ENCODE peak calls at places on chromosomes 12 and 14, in six cellular contexts. One of them, this sample, is unnamed.

GRCh38 chr12:97943359-97943758 is 480.8 kb downstream of the RMST start:
- DNase-seq in H1: no peak
- DNase-seq in heart right ventricle: no peak
- DNase-seq in PC-3: peak; percentile 13
- DNase-seq in PC-9: no peak
- DNase-seq in bronchial epithelial cell: peak; percentile 17
- DNase-seq in this sample: no peak

GRCh38 chr12:1201886-1202285 is 210.9 kb downstream of the ERC1 start:
- DNase-seq in bronchial epithelial cell: peak; percentile 27
- DNase-seq in PC-3: no peak
- DNase-seq in H1: no peak
- DNase-seq in PC-9: no peak
- DNase-seq in heart right ventricle: no peak
- DNase-seq in this sample: no peak

GRCh38 chr12:46217686-46218508 is 50.9 kb downstream of the SLC38A1 start:
- DNase-seq in PC-3: no peak
- DNase-seq in PC-9: no peak
- DNase-seq in heart right ventricle: no peak
- DNase-seq in bronchial epithelial cell: no peak
- DNase-seq in H1: no peak
- DNase-seq in this sample: no peak

GRCh38 chr14:73478684-73479083 is 12.0 kb upstream of the RIOX1 start:
- DNase-seq in bronchial epithelial cell: no peak
- DNase-seq in PC-9: no peak
- DNase-seq in heart right ventricle: no peak
- DNase-seq in PC-3: no peak
- DNase-seq in H1: no peak
- DNase-seq in this sample: no peak

GRCh38 chr12:95418142-95418541 is 55.8 kb upstream of the METAP2 start:
- DNase-seq in bronchial epithelial cell: no peak
- DNase-seq in PC-9: no peak
- DNase-seq in PC-3: no peak
- DNase-seq in heart right ventricle: peak; percentile 23
- DNase-seq in H1: no peak
- DNase-seq in this sample: no peak

GRCh38 chr14:50871914-50872732 is at the start of gene ABHD12B:
- DNase-seq in PC-9: no peak
- DNase-seq in PC-3: no peak
- DNase-seq in H1: peak; percentile 60
- DNase-seq in bronchial epithelial cell: no peak
- DNase-seq in heart right ventricle: no peak
- DNase-seq in this sample: no peak

GRCh38 chr12:125283521-125283920 is 218.3 kb downstream of the AACS start:
- DNase-seq in H1: no peak
- DNase-seq in bronchial epithelial cell: no peak
- DNase-seq in PC-3: no peak
- DNase-seq in heart right ventricle: no peak
- DNase-seq in PC-9: no peak
- DNase-seq in this sample: no peak

GRCh38 chr14:65206448-65207096 is 104.3 kb upstream of the MAX start:
- DNase-seq in bronchial epithelial cell: peak; percentile 85
- DNase-seq in heart right ventricle: no peak
- DNase-seq in PC-9: peak; percentile 40
- DNase-seq in H1: no peak
- DNase-seq in PC-3: peak; percentile 78
- DNase-seq in this sample: no peak

GRCh38 chr12:93880853-93881522 is 203.8 kb downstream of the CRADD start:
- DNase-seq in H1: no peak
- DNase-seq in heart right ventricle: no peak
- DNase-seq in bronchial epithelial cell: no peak
- DNase-seq in PC-3: no peak
- DNase-seq in PC-9: peak; percentile 39
- DNase-seq in this sample: no peak

GRCh38 chr14:100988411-100988900 is 84.9 kb upstream of the RTL1 start:
- DNase-seq in PC-3: peak; percentile 94
- DNase-seq in H1: no peak
- DNase-seq in bronchial epithelial cell: peak; percentile 96
- DNase-seq in PC-9: no peak
- DNase-seq in heart right ventricle: no peak
- DNase-seq in this sample: peak; percentile 95

GRCh38 chr14:75654127-75654732 is 6.4 kb downstream of the ERG28 start:
- DNase-seq in H1: peak; percentile 95
- DNase-seq in PC-3: peak; percentile 87
- DNase-seq in bronchial epithelial cell: peak; percentile 69
- DNase-seq in heart right ventricle: peak; percentile 84
- DNase-seq in PC-9: peak; percentile 58
- DNase-seq in this sample: no peak

GRCh38 chr12:121124402-121125109 is 8.1 kb upstream of the P2RX7 start:
- DNase-seq in PC-9: peak; percentile 99
- DNase-seq in heart right ventricle: peak; percentile 40
- DNase-seq in bronchial epithelial cell: peak; percentile 98
- DNase-seq in PC-3: peak; percentile 99
- DNase-seq in H1: no peak
- DNase-seq in this sample: peak; percentile 94

GRCh38 chr14:26008290-26008689 is 589.5 kb downstream of the NOVA1 start:
- DNase-seq in heart right ventricle: no peak
- DNase-seq in H1: no peak
- DNase-seq in bronchial epithelial cell: peak; percentile 1
- DNase-seq in PC-9: no peak
- DNase-seq in PC-3: peak; percentile 4
- DNase-seq in this sample: no peak

GRCh38 chr14:55458800-55459577 is 18.6 kb upstream of the TBPL2 start:
- DNase-seq in PC-3: peak; percentile 97
- DNase-seq in H1: no peak
- DNase-seq in PC-9: peak; percentile 72
- DNase-seq in bronchial epithelial cell: peak; percentile 95
- DNase-seq in heart right ventricle: no peak
- DNase-seq in this sample: no peak

GRCh38 chr12:15164997-15165659 is 56.1 kb downstream of the RERG start:
- DNase-seq in PC-9: no peak
- DNase-seq in bronchial epithelial cell: no peak
- DNase-seq in heart right ventricle: no peak
- DNase-seq in H1: no peak
- DNase-seq in PC-3: no peak
- DNase-seq in this sample: no peak

GRCh38 chr12:53048033-53048779 is 1.7 kb upstream of the TNS2 start:
- DNase-seq in PC-3: peak; percentile 62
- DNase-seq in H1: no peak
- DNase-seq in bronchial epithelial cell: no peak
- DNase-seq in PC-9: no peak
- DNase-seq in heart right ventricle: peak; percentile 80
- DNase-seq in this sample: no peak

GRCh38 chr12:108514468-108514972 is 557 bp upstream of the FICD start:
- DNase-seq in PC-9: no peak
- DNase-seq in H1: no peak
- DNase-seq in bronchial epithelial cell: no peak
- DNase-seq in PC-3: no peak
- DNase-seq in heart right ventricle: no peak
- DNase-seq in this sample: no peak

GRCh38 chr14:91872517-91873470 is 5.5 kb upstream of the TC2N start:
- DNase-seq in PC-3: peak; percentile 67
- DNase-seq in bronchial epithelial cell: peak; percentile 89
- DNase-seq in heart right ventricle: peak; percentile 65
- DNase-seq in H1: no peak
- DNase-seq in PC-9: peak; percentile 89
- DNase-seq in this sample: peak; percentile 43

GRCh38 chr14:100786820-100787219 is 39.1 kb upstream of the MEG3 start:
- DNase-seq in PC-9: no peak
- DNase-seq in H1: no peak
- DNase-seq in PC-3: no peak
- DNase-seq in heart right ventricle: no peak
- DNase-seq in bronchial epithelial cell: no peak
- DNase-seq in this sample: no peak

GRCh38 chr12:75656650-75657049 is 145.2 kb upstream of the KRR1 start:
- DNase-seq in H1: no peak
- DNase-seq in PC-3: peak; percentile 88
- DNase-seq in heart right ventricle: no peak
- DNase-seq in PC-9: peak; percentile 92
- DNase-seq in bronchial epithelial cell: peak; percentile 99
- DNase-seq in this sample: peak; percentile 94

GRCh38 chr12:28424965-28425364 is 234.7 kb downstream of the CCDC91 start:
- DNase-seq in heart right ventricle: peak; percentile 74
- DNase-seq in PC-9: no peak
- DNase-seq in H1: no peak
- DNase-seq in bronchial epithelial cell: peak; percentile 13
- DNase-seq in PC-3: no peak
- DNase-seq in this sample: peak; percentile 59

GRCh38 chr12:44588651-44589050 is 287.5 kb downstream of the NELL2 start:
- DNase-seq in H1: no peak
- DNase-seq in PC-3: no peak
- DNase-seq in heart right ventricle: no peak
- DNase-seq in PC-9: no peak
- DNase-seq in bronchial epithelial cell: no peak
- DNase-seq in this sample: no peak

GRCh38 chr12:127119600-127120140 is 1147.3 kb upstream of the TMEM132C start:
- DNase-seq in bronchial epithelial cell: no peak
- DNase-seq in PC-9: no peak
- DNase-seq in H1: no peak
- DNase-seq in heart right ventricle: no peak
- DNase-seq in PC-3: no peak
- DNase-seq in this sample: no peak

GRCh38 chr12:132579747-132580146 is 30.6 kb downstream of the LRCOL1 start:
- DNase-seq in bronchial epithelial cell: no peak
- DNase-seq in PC-9: no peak
- DNase-seq in H1: no peak
- DNase-seq in PC-3: no peak
- DNase-seq in heart right ventricle: no peak
- DNase-seq in this sample: no peak

GRCh38 chr12:132582582-132583279 is 27.7 kb downstream of the LRCOL1 start:
- DNase-seq in H1: no peak
- DNase-seq in PC-3: no peak
- DNase-seq in PC-9: no peak
- DNase-seq in bronchial epithelial cell: no peak
- DNase-seq in heart right ventricle: no peak
- DNase-seq in this sample: no peak

GRCh38 chr12:132580701-132581292 is 29.6 kb downstream of the LRCOL1 start:
- DNase-seq in heart right ventricle: no peak
- DNase-seq in bronchial epithelial cell: no peak
- DNase-seq in PC-3: no peak
- DNase-seq in PC-9: no peak
- DNase-seq in H1: no peak
- DNase-seq in this sample: no peak

GRCh38 chr12:132582058-132582420 is 28.3 kb downstream of the LRCOL1 start:
- DNase-seq in bronchial epithelial cell: no peak
- DNase-seq in PC-3: no peak
- DNase-seq in H1: peak; percentile 84
- DNase-seq in heart right ventricle: peak; percentile 24
- DNase-seq in PC-9: no peak
- DNase-seq in this sample: no peak

DNA sequence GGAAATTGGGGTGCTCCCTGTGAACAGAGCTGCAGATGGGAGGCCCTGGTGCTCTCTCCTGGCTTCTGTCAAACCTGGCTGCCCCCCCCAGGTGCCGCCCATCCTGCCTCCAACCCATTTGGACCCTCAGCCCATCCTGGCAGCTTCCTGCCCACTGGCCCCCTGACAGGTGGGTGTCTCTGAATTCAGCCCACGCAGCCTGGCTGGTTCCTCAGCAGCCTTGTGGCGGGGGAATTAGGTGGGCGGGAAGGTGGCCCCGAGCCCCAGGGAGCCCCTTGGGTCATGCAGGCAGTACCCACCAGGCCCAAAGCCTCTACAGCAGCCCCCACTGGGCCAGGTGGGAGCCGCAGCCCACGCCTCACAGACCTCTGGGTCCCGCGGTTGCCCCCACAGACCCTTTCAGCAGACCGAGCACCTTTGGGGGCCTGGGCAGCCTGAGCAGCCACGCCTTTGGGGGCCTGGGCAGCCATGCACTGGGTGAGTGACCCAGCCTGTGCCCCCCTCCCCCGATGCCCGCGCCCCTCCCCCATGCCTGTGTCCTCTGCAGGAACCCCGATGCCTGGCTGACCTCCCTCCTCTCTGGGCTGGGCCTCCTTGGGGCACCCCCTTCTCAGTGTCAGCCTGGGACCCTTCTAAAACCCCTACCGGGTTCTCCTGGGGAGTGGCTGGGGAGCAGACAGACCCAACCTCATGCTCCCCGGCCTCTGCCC is 28.9 kb downstream of the LRCOL1 start:
- DNase-seq in heart right ventricle: no peak
- DNase-seq in PC-9: no peak
- DNase-seq in PC-3: no peak
- DNase-seq in H1: no peak
- DNase-seq in bronchial epithelial cell: no peak
- DNase-seq in this sample: no peak
- H3K27me3 ChIP-seq in heart right ventricle: no peaks in the 10 kb centered on the region
- H3K27me3 ChIP-seq in PC-9: no peaks in the 10 kb centered on the region
- H3K27me3 ChIP-seq in PC-3: no peaks in the 10 kb centered on the region
- H3K27me3 ChIP-seq in H1: peaks cover 43% of the 10 kb centered on the region
- H3K27me3 ChIP-seq in bronchial epithelial cell: no peaks in the 10 kb centered on the region
- H3K27me3 ChIP-seq in this sample: peaks cover 26% of the 10 kb centered on the region

GRCh38 chr12:55682087-55682796 is 25.5 kb downstream of the ITGA7 start:
- DNase-seq in PC-3: no peak
- DNase-seq in bronchial epithelial cell: no peak
- DNase-seq in PC-9: no peak
- DNase-seq in H1: no peak
- DNase-seq in heart right ventricle: no peak
- DNase-seq in this sample: no peak
- H3K4me3 ChIP-seq in PC-3: peak overlapping the region; percentile 74
- H3K4me3 ChIP-seq in bronchial epithelial cell: no peak overlapping the region
- H3K4me3 ChIP-seq in PC-9: peak overlapping the region; percentile 21
- H3K4me3 ChIP-seq in H1: peak overlapping the region; percentile 44
- H3K4me3 ChIP-seq in heart right ventricle: peak overlapping the region; percentile 44
- H3K4me3 ChIP-seq in this sample: no peak overlapping the region

GRCh38 chr12:56317675-56318074 is 1.9 kb upstream of the CNPY2 start:
- DNase-seq in H1: no peak
- DNase-seq in PC-9: no peak
- DNase-seq in bronchial epithelial cell: no peak
- DNase-seq in heart right ventricle: no peak
- DNase-seq in PC-3: no peak
- DNase-seq in this sample: no peak
- TF ChIP-seq CTCF in H1: peak; percentile 52
- TF ChIP-seq CTCF in PC-9: no peak
- TF ChIP-seq CTCF in bronchial epithelial cell: no peak
- TF ChIP-seq CTCF in heart right ventricle: no peak
- TF ChIP-seq CTCF in PC-3: peak; percentile 13
- TF ChIP-seq CTCF in this sample: no peak

GRCh38 chr12:59408431-59408830 is 187.4 kb upstream of the SLC16A7 start:
- DNase-seq in bronchial epithelial cell: peak; percentile 50
- DNase-seq in H1: no peak
- DNase-seq in PC-9: no peak
- DNase-seq in PC-3: peak; percentile 72
- DNase-seq in heart right ventricle: no peak
- DNase-seq in this sample: no peak
- H3K27me3 ChIP-seq in bronchial epithelial cell: no peaks in the 10 kb centered on the region
- H3K27me3 ChIP-seq in H1: no peaks in the 10 kb centered on the region
- H3K27me3 ChIP-seq in PC-9: no peaks in the 10 kb centered on the region
- H3K27me3 ChIP-seq in PC-3: no peaks in the 10 kb centered on the region
- H3K27me3 ChIP-seq in heart right ventricle: no peaks in the 10 kb centered on the region
- H3K27me3 ChIP-seq in this sample: no peaks in the 10 kb centered on the region

GRCh38 chr12:104304261-104305004 is 894 bp downstream of the EID3 start:
- DNase-seq in PC-9: no peak
- DNase-seq in heart right ventricle: no peak
- DNase-seq in bronchial epithelial cell: no peak
- DNase-seq in PC-3: no peak
- DNase-seq in H1: no peak
- DNase-seq in this sample: no peak
- H3K4me3 ChIP-seq in PC-9: peak overlapping the region; percentile 59
- H3K4me3 ChIP-seq in heart right ventricle: peak overlapping the region; percentile 56
- H3K4me3 ChIP-seq in bronchial epithelial cell: no peak overlapping the region
- H3K4me3 ChIP-seq in PC-3: no peak overlapping the region
- H3K4me3 ChIP-seq in H1: peak overlapping the region; percentile 59
- H3K4me3 ChIP-seq in this sample: peak overlapping the region; percentile 21